ENCODE peak calls at places on chromosomes 7 and 10, in four cellular contexts. Y is IMR-90, M is heart left ventricle, C is A549. E is an unnamed sample.
A peak's percentile ranks its signal among the peaks of the same experiment; 100 is the strongest.

GRCh38 chr10:86763404-86763803 is 7.0 kb downstream of the BMPR1A start:
- DNase-seq in M (no peak), Y (no peak), C (no peak), E (no peak)

GRCh38 chr10:131438665-131439064 is 127.1 kb upstream of the TCERG1L start:
- DNase-seq in C (no peak), M (no peak), Y (no peak), E (no peak)

GRCh38 chr10:113226404-113226803 is 276.4 kb downstream of the TCF7L2 start:
- DNase-seq in Y (no peak), C (no peak), M (no peak), E (peak; percentile 66)

GRCh38 chr10:5151076-5151475 is 33.9 kb downstream of the AKR1C8 start:
- DNase-seq in C (no peak), Y (no peak), M (no peak), E (no peak)

GRCh38 chr10:57844387-57844998 is 423.2 kb downstream of the IPMK start:
- DNase-seq in M (no peak), Y (no peak), C (no peak), E (no peak)

GRCh38 chr10:58662314-58662713 is 149.6 kb downstream of the BICC1 start:
- DNase-seq in C (peak; percentile 88), M (no peak), Y (peak; percentile 94), E (no peak)

GRCh38 chr7:155481764-155482163 is 23.8 kb downstream of the EN2 start:
- DNase-seq in Y (no peak), M (no peak), C (no peak), E (no peak)

GRCh38 chr7:135414850-135415439 is 95.0 kb downstream of the CNOT4 start:
- DNase-seq in Y (peak; percentile 64), C (peak; percentile 83), M (no peak), E (peak; percentile 26)

GRCh38 chr7:909358-910329 is 33.3 kb downstream of the GET4 start:
- DNase-seq in M (peak; percentile 78), Y (peak; percentile 15), C (peak; percentile 42), E (peak; percentile 53)

GRCh38 chr7:151461942-151462230 is 21.9 kb upstream of the CRYGN start:
- DNase-seq in M (no peak), Y (no peak), C (no peak), E (no peak)

GRCh38 chr7:151461096-151461941 is 21.4 kb upstream of the CRYGN start:
- DNase-seq in Y (no peak), M (no peak), C (no peak), E (no peak)

GRCh38 chr7:151460474-151460855 is 20.5 kb upstream of the CRYGN start:
- DNase-seq in M (peak; percentile 63), Y (no peak), C (no peak), E (no peak)

GRCh38 chr7:151457534-151457933 is 17.6 kb upstream of the CRYGN start:
- DNase-seq in C (no peak), M (no peak), Y (no peak), E (no peak)

GRCh38 chr7:151459726-151460473 is 20.0 kb upstream of the CRYGN start:
- DNase-seq in C (peak; percentile 90), M (peak; percentile 91), Y (peak; percentile 86), E (peak; percentile 83)
- TF ChIP-seq POLR2A in C (no peak), M (peak; percentile 13), Y (peak; percentile 22), E (peak; percentile 29)

GRCh38 chr10:30059209-30060107 is at the start of gene JCAD:
- DNase-seq in Y (no peak), M (peak; percentile 83), C (peak; percentile 32), E (peak; percentile 87)
- H3K4me1 ChIP-seq in Y (peaks cover 17% of the 10 kb centered on the region), M (peaks cover 19% of the 10 kb centered on the region), C (peaks cover 36% of the 10 kb centered on the region), E (peaks cover 22% of the 10 kb centered on the region)

GRCh38 chr10:124020871-124021823 is 72.3 kb downstream of the CHST15 start:
- DNase-seq in C (no peak), M (no peak), Y (no peak), E (no peak)
- H3K4me3 ChIP-seq in C (no peak overlapping the region), M (no peak overlapping the region), Y (no peak overlapping the region), E (no peak overlapping the region)

GRCh38 chr10:27155073-27155754 is at the start of gene MASTL:
- DNase-seq in M (peak; percentile 95), Y (peak; percentile 95), C (peak; percentile 94), E (peak; percentile 92)
- TF ChIP-seq POLR2A in M (peak; percentile 89), Y (peak; percentile 96), C (peak; percentile 48), E (peak; percentile 95)

GRCh38 chr10:71842424-71842823 is 8.6 kb downstream of the PSAP start:
- DNase-seq in C (no peak), M (no peak), Y (no peak), E (no peak)
- H3K4me1 ChIP-seq in C (peaks cover 56% of the 10 kb centered on the region), M (peaks cover 73% of the 10 kb centered on the region), Y (peaks cover 16% of the 10 kb centered on the region), E (peaks cover 39% of the 10 kb centered on the region)

DNA sequence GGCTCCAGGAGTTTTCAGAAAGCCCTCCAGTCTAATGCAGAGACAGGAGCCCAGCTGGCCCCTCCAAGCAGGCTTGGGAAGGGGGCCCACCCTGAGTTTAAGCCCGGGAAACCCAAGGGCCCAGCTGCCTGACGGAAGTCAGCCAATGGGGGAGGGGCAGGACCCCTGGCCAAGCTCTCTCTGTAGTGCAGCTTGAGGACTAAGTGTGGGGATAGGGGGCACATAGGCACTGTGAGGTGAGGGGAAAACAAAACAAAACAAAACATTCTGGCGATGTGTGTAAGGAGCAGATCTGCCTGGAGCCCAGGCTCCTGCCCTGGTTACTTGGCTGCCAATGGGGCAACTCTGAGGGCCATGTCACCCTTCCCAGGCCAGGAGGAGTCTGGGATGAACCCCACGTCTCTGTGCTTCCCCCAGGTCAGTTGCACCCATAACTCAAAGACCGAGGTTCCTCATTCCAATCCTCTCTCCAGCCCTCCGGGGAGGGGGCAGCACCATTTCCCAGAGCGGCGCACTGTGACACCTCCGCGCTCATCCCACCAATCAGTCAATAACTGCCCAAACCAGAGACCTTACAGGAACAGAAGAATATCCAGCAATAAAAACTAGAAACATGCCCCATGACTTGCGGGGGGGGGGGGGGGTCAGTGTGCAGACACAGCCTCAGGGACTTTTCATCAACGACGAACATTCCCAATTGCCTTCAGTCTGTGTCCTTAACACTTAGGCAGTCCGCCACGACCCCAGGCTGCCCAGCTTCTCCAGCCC is 1.7 kb downstream of the CXCL12 start:
- DNase-seq in Y (no peak), C (no peak), M (no peak), E (no peak)
- H3K4me3 ChIP-seq in Y (peak overlapping the region; percentile 70), C (no peak overlapping the region), M (peak overlapping the region; percentile 67), E (no peak overlapping the region)

DNA sequence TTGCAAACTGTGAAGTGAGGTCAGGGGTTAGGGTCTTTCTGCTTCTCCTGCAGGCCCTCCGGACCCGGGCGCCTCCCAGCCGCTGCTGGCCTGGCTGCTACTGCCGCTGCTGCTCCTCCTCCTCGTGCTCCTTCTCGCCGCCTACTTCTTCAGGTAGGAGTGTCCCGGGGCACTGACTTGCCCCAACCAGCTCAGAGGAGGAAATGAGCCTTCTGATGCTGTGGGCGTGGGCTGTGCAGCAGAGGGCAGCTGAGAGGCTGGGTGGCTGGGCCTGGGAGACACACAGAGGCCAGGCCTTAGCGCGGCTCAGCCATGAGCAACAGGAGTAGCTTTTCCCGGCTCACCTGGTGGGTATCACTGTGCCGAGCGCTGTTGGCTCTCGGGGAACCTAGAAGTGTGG is 78.9 kb downstream of the MKI67 start:
- DNase-seq in M (peak; percentile 78), Y (no peak), C (peak; percentile 10), E (peak; percentile 89)
- TF ChIP-seq POLR2A in M (no peak), Y (no peak), C (no peak), E (peak; percentile 70)

E was measured in thyroid gland.